ENCODE peak calls at places on chromosomes 13 and 19, in seven cellular contexts. One of them, this sample, is unnamed.

GRCh38 chr13:31790992-31791391 is 51.7 kb downstream of the RXFP2 start:
- DNase-seq in K562: no peak
- DNase-seq in SK-N-SH: no peak
- DNase-seq in HepG2: no peak
- DNase-seq in IMR-90: peak
- DNase-seq in H1: no peak
- DNase-seq in HCT116: no peak
- DNase-seq in this sample: no peak

GRCh38 chr19:16067205-16067938 is 8.9 kb upstream of the TPM4 start:
- DNase-seq in HCT116: peak
- DNase-seq in SK-N-SH: no peak
- DNase-seq in K562: no peak
- DNase-seq in HepG2: no peak
- DNase-seq in H1: no peak
- DNase-seq in IMR-90: peak
- DNase-seq in this sample: no peak

GRCh38 chr19:56253737-56254136 is 18.8 kb upstream of the EDDM13 start:
- DNase-seq in K562: peak
- DNase-seq in HCT116: peak
- DNase-seq in IMR-90: peak
- DNase-seq in HepG2: peak
- DNase-seq in SK-N-SH: peak
- DNase-seq in H1: no peak
- DNase-seq in this sample: no peak

GRCh38 chr19:10238172-10238783 is 7.1 kb upstream of the S1PR2 start:
- DNase-seq in IMR-90: peak
- DNase-seq in HepG2: peak
- DNase-seq in H1: no peak
- DNase-seq in HCT116: no peak
- DNase-seq in K562: no peak
- DNase-seq in SK-N-SH: no peak
- DNase-seq in this sample: no peak

GRCh38 chr13:97502192-97502591 is 68.2 kb downstream of the RAP2A start:
- DNase-seq in K562: no peak
- DNase-seq in HepG2: no peak
- DNase-seq in H1: no peak
- DNase-seq in IMR-90: peak
- DNase-seq in HCT116: no peak
- DNase-seq in SK-N-SH: no peak
- DNase-seq in this sample: no peak

GRCh38 chr19:41965127-41965526 is 6.0 kb upstream of the RABAC1 start:
- DNase-seq in HepG2: no peak
- DNase-seq in HCT116: no peak
- DNase-seq in IMR-90: no peak
- DNase-seq in K562: no peak
- DNase-seq in SK-N-SH: no peak
- DNase-seq in H1: no peak
- DNase-seq in this sample: no peak

GRCh38 chr19:37928527-37929286 is 21.7 kb downstream of the SIPA1L3 start:
- DNase-seq in HepG2: no peak
- DNase-seq in SK-N-SH: no peak
- DNase-seq in H1: no peak
- DNase-seq in K562: no peak
- DNase-seq in HCT116: no peak
- DNase-seq in IMR-90: no peak
- DNase-seq in this sample: peak

GRCh38 chr13:22549126-22549525 is 631.7 kb upstream of the SGCG start:
- DNase-seq in IMR-90: no peak
- DNase-seq in HepG2: no peak
- DNase-seq in SK-N-SH: no peak
- DNase-seq in HCT116: no peak
- DNase-seq in H1: no peak
- DNase-seq in K562: no peak
- DNase-seq in this sample: no peak

GRCh38 chr13:85419611-85420010 is 379.6 kb downstream of the SLITRK6 start:
- DNase-seq in H1: no peak
- DNase-seq in IMR-90: no peak
- DNase-seq in HCT116: no peak
- DNase-seq in SK-N-SH: no peak
- DNase-seq in HepG2: no peak
- DNase-seq in K562: no peak
- DNase-seq in this sample: no peak

GRCh38 chr13:33874871-33875270 is 56.9 kb downstream of the RFC3 start:
- DNase-seq in HepG2: no peak
- DNase-seq in HCT116: no peak
- DNase-seq in H1: no peak
- DNase-seq in K562: no peak
- DNase-seq in SK-N-SH: no peak
- DNase-seq in IMR-90: no peak
- DNase-seq in this sample: no peak

GRCh38 chr19:33621811-33622504 is at the start of gene CHST8:
- DNase-seq in HepG2: no peak
- DNase-seq in H1: peak
- DNase-seq in K562: peak
- DNase-seq in IMR-90: no peak
- DNase-seq in SK-N-SH: peak
- DNase-seq in HCT116: no peak
- DNase-seq in this sample: no peak

GRCh38 chr19:53308339-53308811 is 25.2 kb upstream of the ZNF845 start:
- DNase-seq in IMR-90: no peak
- DNase-seq in K562: peak
- DNase-seq in SK-N-SH: peak
- DNase-seq in HepG2: no peak
- DNase-seq in HCT116: no peak
- DNase-seq in H1: peak
- DNase-seq in this sample: no peak

GRCh38 chr19:18475004-18475453 is 37.1 kb upstream of the ISYNA1 start:
- DNase-seq in IMR-90: no peak
- DNase-seq in HepG2: no peak
- DNase-seq in HCT116: no peak
- DNase-seq in SK-N-SH: no peak
- DNase-seq in H1: no peak
- DNase-seq in K562: no peak
- DNase-seq in this sample: no peak

GRCh38 chr19:36577271-36577996 is 4.3 kb upstream of the ZNF529 start:
- DNase-seq in HCT116: no peak
- DNase-seq in H1: no peak
- DNase-seq in IMR-90: no peak
- DNase-seq in K562: no peak
- DNase-seq in HepG2: no peak
- DNase-seq in SK-N-SH: no peak
- DNase-seq in this sample: no peak

GRCh38 chr13:44240611-44241010 is 133.0 kb upstream of the SERP2 start:
- DNase-seq in HepG2: no peak
- DNase-seq in K562: no peak
- DNase-seq in SK-N-SH: no peak
- DNase-seq in HCT116: no peak
- DNase-seq in IMR-90: no peak
- DNase-seq in H1: no peak
- DNase-seq in this sample: no peak

GRCh38 chr13:113820813-113821651 is 42.8 kb downstream of the GAS6 start:
- DNase-seq in IMR-90: peak
- DNase-seq in SK-N-SH: peak
- DNase-seq in HepG2: no peak
- DNase-seq in H1: no peak
- DNase-seq in HCT116: no peak
- DNase-seq in K562: peak
- DNase-seq in this sample: no peak

GRCh38 chr19:55870736-55871135 is 34.4 kb downstream of the NLRP4 start:
- DNase-seq in SK-N-SH: no peak
- DNase-seq in K562: no peak
- DNase-seq in IMR-90: no peak
- DNase-seq in H1: no peak
- DNase-seq in HCT116: no peak
- DNase-seq in HepG2: no peak
- DNase-seq in this sample: no peak

DNA sequence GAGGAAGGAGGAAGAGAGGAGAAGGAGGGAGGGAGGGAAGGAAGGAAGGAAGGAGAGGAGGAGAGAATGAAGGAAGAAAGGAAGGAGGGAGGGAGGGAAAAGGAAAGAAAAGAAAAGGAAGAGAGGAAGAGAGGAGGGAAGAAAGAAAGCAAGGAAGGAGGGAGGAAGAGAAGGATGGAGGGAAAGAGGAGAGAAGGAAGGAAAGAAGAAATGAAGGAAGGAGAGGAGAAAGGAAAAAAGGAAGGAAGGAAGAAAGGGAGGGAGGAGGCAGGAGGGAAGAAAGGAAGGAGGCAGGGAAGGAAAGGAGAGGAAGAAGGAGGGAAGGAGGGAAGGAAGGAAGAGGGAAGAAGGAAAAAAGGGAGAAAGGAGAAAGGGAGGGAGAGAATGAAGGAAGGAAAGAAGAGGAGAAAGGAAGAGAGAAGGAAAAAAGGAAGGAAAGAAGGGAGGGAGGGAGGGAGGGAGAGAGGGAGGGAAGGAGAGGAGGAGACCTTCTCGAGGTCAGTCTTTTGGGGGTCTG is 13.4 kb upstream of the CASP14 start:
- DNase-seq in H1: no peak
- DNase-seq in K562: no peak
- DNase-seq in HCT116: no peak
- DNase-seq in IMR-90: no peak
- DNase-seq in HepG2: no peak
- DNase-seq in SK-N-SH: no peak
- DNase-seq in this sample: no peak
- TF ChIP-seq RAD21 in H1: no peak
- TF ChIP-seq RAD21 in K562: no peak
- TF ChIP-seq RAD21 in HCT116: no peak
- TF ChIP-seq RAD21 in IMR-90: no peak
- TF ChIP-seq RAD21 in HepG2: no peak
- TF ChIP-seq RAD21 in SK-N-SH: no peak
- TF ChIP-seq RAD21 in this sample: no peak

DNA sequence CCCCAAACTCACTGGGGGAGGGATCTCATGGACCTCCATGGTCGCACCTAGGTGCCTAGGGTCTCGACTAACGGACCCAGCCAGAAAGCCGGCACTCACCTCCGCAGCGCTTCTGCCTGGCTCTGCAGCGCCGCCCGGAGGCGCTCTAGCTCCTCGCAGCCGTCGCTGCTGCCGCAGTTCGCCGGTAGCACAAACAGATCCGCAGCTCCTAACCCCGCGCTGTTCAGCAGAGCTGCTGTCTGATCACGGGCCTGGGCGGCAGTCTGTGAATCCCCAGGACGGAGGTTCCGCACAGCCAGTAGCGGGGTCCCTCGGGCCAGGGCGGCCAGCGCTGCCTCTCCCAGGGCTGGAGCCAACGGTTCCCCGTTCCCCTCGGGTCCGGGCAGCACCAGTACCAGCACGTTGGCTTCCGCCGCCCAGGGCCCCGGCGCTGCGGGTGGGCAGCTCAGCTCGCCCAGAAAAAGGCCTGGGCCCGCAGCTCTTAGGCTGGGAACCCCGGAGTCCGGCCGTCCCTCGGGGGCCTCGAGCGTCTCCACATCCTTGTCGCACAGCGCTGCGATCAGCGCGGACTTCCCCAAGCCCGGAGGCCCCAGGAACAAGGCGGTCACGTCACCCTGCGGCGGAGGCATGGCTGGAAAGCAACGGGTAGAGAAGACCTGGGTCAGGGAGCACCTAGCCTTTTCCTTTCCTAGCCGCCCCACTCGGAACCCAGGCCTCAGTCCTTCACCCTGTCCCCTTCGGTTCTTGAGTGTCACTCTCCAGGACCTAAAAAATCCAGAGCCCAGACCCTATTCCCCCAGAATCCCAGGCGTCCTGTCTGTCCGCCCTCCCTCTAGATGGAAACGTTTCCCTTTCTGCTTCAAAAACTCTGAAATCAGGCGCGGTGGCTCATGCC is 977 bp downstream of the IRGQ start:
- DNase-seq in SK-N-SH: peak
- DNase-seq in H1: peak
- DNase-seq in HepG2: peak
- DNase-seq in IMR-90: peak
- DNase-seq in HCT116: peak
- DNase-seq in K562: peak
- DNase-seq in this sample: no peak
- H3K9ac ChIP-seq in SK-N-SH: peak
- H3K9ac ChIP-seq in H1: peak
- H3K9ac ChIP-seq in HepG2: peak
- H3K9ac ChIP-seq in IMR-90: peak
- H3K9ac ChIP-seq in HCT116: peak
- H3K9ac ChIP-seq in K562: peak
- H3K9ac ChIP-seq in this sample: peak

GRCh38 chr19:4328243-4328990 is 10.2 kb downstream of the STAP2 start:
- DNase-seq in H1: peak
- DNase-seq in IMR-90: peak
- DNase-seq in SK-N-SH: peak
- DNase-seq in HepG2: no peak
- DNase-seq in K562: peak
- DNase-seq in HCT116: peak
- DNase-seq in this sample: peak

GRCh38 chr19:4326837-4327251 is 11.8 kb downstream of the STAP2 start:
- DNase-seq in H1: peak
- DNase-seq in IMR-90: no peak
- DNase-seq in HepG2: no peak
- DNase-seq in SK-N-SH: peak
- DNase-seq in HCT116: no peak
- DNase-seq in K562: peak
- DNase-seq in this sample: no peak

GRCh38 chr19:4327252-4327876 is 11.3 kb downstream of the STAP2 start:
- DNase-seq in HCT116: no peak
- DNase-seq in K562: peak
- DNase-seq in IMR-90: peak
- DNase-seq in SK-N-SH: peak
- DNase-seq in HepG2: no peak
- DNase-seq in H1: peak
- DNase-seq in this sample: no peak

GRCh38 chr19:4327877-4328242 is 10.8 kb downstream of the STAP2 start:
- DNase-seq in HCT116: no peak
- DNase-seq in SK-N-SH: no peak
- DNase-seq in K562: no peak
- DNase-seq in H1: peak
- DNase-seq in IMR-90: no peak
- DNase-seq in HepG2: no peak
- DNase-seq in this sample: no peak

DNA sequence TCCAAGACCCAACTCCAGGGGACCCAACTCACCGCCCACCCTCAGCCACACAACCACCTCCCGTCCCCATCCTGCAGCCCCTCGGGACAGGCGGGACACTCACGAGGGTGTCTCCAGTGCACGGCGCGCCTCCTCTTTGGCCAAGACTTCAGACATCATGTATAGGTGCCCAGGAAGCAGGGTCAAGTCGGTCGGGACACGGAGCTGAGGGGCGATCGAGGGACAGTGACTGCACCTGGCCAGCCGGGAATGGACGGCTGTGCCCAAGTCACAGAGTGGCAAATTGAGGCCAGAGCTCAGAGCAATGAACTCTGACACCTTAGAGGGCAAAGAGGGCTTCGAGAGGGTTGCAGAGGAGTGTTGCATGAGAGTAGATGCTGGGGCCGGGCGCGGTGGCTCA is 8.8 kb downstream of the STAP2 start:
- DNase-seq in IMR-90: no peak
- DNase-seq in HCT116: no peak
- DNase-seq in HepG2: no peak
- DNase-seq in SK-N-SH: no peak
- DNase-seq in K562: no peak
- DNase-seq in H1: no peak
- DNase-seq in this sample: no peak
- TF ChIP-seq RAD21 in IMR-90: no peak
- TF ChIP-seq RAD21 in HCT116: no peak
- TF ChIP-seq RAD21 in HepG2: no peak
- TF ChIP-seq RAD21 in SK-N-SH: no peak
- TF ChIP-seq RAD21 in K562: no peak
- TF ChIP-seq RAD21 in H1: no peak
- TF ChIP-seq RAD21 in this sample: no peak

GRCh38 chr19:14758816-14759215 is 19.5 kb downstream of the ADGRE2 start:
- DNase-seq in SK-N-SH: no peak
- DNase-seq in K562: no peak
- DNase-seq in IMR-90: no peak
- DNase-seq in H1: peak
- DNase-seq in HCT116: no peak
- DNase-seq in HepG2: no peak
- DNase-seq in this sample: no peak
- H3K9ac ChIP-seq in SK-N-SH: no peak
- H3K9ac ChIP-seq in K562: no peak
- H3K9ac ChIP-seq in IMR-90: no peak
- H3K9ac ChIP-seq in H1: no peak
- H3K9ac ChIP-seq in HCT116: no peak
- H3K9ac ChIP-seq in HepG2: no peak
- H3K9ac ChIP-seq in this sample: no peak